ENCODE peak calls at places on chromosome 22, in eight cellular contexts. F is tibial nerve, Y is stomach, E is uterus, G is HepG2, T is prostate gland, P is right lobe of liver, B is transverse colon. K is an unnamed sample.
A peak's percentile ranks its signal among the peaks of the same experiment; 100 is the strongest.

GRCh38 chr22:50657925-50658324 is 14.7 kb upstream of the SHANK3 start:
- DNase-seq in F (no peak), Y (no peak), E (no peak), G (no peak), T (no peak), P (no peak), B (no peak), K (no peak)

GRCh38 chr22:43060213-43060612 is 29.0 kb downstream of the TTLL1 start:
- DNase-seq in F (peak; percentile 20), Y (peak; percentile 30), E (peak; percentile 26), G (peak; percentile 32), T (no peak), P (no peak), B (peak; percentile 54), K (no peak)

GRCh38 chr22:43520632-43521039 is 108.8 kb downstream of the MPPED1 start:
- DNase-seq in F (no peak), Y (no peak), E (no peak), G (no peak), T (no peak), P (no peak), B (no peak), K (no peak)

GRCh38 chr22:22060200-22061084 is 77.9 kb upstream of the TOP3B start:
- DNase-seq in F (peak; percentile 53), Y (no peak), E (peak; percentile 53), G (peak; percentile 40), T (no peak), P (peak; percentile 74), B (peak; percentile 44), K (peak; percentile 81)

GRCh38 chr22:30326704-30327362 is at the start of gene TBC1D10A:
- DNase-seq in F (peak; percentile 71), Y (peak; percentile 97), E (peak; percentile 87), G (peak; percentile 90), T (peak; percentile 96), P (peak; percentile 95), B (peak; percentile 96), K (peak; percentile 92)

GRCh38 chr22:19994851-19995610 is 21.6 kb downstream of the ARVCF start:
- DNase-seq in F (no peak), Y (no peak), E (no peak), G (no peak), T (no peak), P (no peak), B (no peak), K (no peak)

GRCh38 chr22:42743501-42743991 is 22.9 kb upstream of the A4GALT start:
- DNase-seq in F (peak; percentile 85), Y (no peak), E (peak; percentile 88), G (peak; percentile 83), T (peak; percentile 43), P (no peak), B (peak; percentile 58), K (peak; percentile 92)

GRCh38 chr22:20102203-20102780 is 13.6 kb upstream of the RANBP1 start:
- DNase-seq in F (no peak), Y (no peak), E (no peak), G (no peak), T (no peak), P (peak; percentile 71), B (no peak), K (peak; percentile 25)

GRCh38 chr22:19597399-19597735 is 73.2 kb upstream of the CLDN5 start:
- DNase-seq in F (no peak), Y (no peak), E (no peak), G (peak; percentile 32), T (no peak), P (no peak), B (no peak), K (no peak)

GRCh38 chr22:27107824-27108223 is 450.4 kb downstream of the MIAT start:
- DNase-seq in F (peak; percentile 76), Y (peak; percentile 76), E (peak; percentile 80), G (peak; percentile 30), T (no peak), P (no peak), B (peak; percentile 45), K (no peak)

DNA sequence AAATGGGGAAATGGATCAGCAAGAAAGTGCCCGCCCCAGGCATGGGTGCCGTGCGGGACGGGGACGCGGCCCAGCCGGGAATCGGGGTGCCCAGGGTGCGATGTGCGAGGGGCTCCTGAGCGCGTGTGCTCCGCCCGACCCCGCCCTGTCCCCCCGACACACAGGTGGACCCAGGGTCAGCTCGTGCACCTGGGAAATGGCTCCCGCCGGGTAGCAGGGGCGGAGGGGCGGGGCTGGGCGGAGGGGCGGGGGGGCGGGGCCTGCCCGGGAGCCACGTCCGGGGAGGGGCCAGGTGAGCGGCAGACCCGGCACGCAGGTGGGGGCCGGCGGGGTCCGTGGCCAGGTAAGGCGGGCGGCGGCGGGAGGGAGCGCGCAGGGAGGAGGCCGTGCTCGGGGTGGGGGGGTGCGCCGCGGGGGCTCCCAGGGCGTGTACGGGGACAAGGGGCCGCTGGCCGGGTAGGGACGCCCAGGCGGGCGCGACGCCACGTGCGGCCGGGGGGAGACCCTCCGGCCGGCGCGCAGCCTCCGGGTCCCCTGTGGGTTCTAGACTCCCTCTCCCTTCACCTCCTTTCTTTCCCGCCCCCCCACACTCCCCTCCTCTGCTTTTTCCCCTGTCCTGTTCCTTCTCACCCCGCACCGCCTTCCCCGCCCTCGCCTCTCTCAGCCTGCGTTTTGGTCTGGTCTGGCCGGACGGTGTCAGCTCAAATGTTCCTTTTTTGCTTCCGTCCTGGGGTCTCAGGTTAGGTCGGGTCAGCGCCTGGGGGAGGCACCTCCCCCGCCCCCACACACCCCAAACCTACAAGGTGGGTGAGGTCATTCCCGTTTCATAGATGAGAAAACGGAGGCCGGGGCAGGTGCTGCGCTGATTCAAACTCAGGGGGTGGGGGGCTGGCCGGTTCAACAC is at the start of gene ARHGAP8:
- DNase-seq in F (no peak), Y (peak; percentile 60), E (no peak), G (no peak), T (peak; percentile 63), P (no peak), B (peak; percentile 64), K (no peak)
- TF ChIP-seq POLR2A in F (no peak), Y (no peak), E (no peak), G (no peak), T (no peak), P (no peak), B (peak; percentile 23), K (no peak)

GRCh38 chr22:38737302-38738060 is 18.3 kb downstream of the SUN2 start:
- DNase-seq in F (no peak), Y (no peak), E (no peak), G (no peak), T (no peak), P (peak; percentile 37), B (no peak), K (peak; percentile 37)
- H3K36me3 ChIP-seq in F (peaks cover 58% of the 10 kb centered on the region), Y (peaks cover 81% of the 10 kb centered on the region), E (peaks cover 2% of the 10 kb centered on the region), G (peaks cover 47% of the 10 kb centered on the region), T (peaks cover 49% of the 10 kb centered on the region), P (peaks cover 71% of the 10 kb centered on the region), B (peaks cover 64% of the 10 kb centered on the region), K (peaks cover 58% of the 10 kb centered on the region)

GRCh38 chr22:23752090-23752691 is 1.3 kb upstream of the ZNF70 start:
- DNase-seq in F (no peak), Y (no peak), E (no peak), G (no peak), T (no peak), P (no peak), B (peak; percentile 36), K (no peak)

GRCh38 chr22:23751441-23751996 is 607 bp upstream of the ZNF70 start:
- DNase-seq in F (no peak), Y (no peak), E (no peak), G (no peak), T (no peak), P (no peak), B (peak; percentile 50), K (no peak)

GRCh38 chr22:23749747-23750373 is 1.1 kb downstream of the ZNF70 start:
- DNase-seq in F (peak; percentile 26), Y (no peak), E (no peak), G (no peak), T (no peak), P (no peak), B (no peak), K (no peak)

GRCh38 chr22:23750374-23750743 is 553 bp downstream of the ZNF70 start:
- DNase-seq in F (no peak), Y (no peak), E (no peak), G (no peak), T (no peak), P (no peak), B (no peak), K (no peak)

DNA sequence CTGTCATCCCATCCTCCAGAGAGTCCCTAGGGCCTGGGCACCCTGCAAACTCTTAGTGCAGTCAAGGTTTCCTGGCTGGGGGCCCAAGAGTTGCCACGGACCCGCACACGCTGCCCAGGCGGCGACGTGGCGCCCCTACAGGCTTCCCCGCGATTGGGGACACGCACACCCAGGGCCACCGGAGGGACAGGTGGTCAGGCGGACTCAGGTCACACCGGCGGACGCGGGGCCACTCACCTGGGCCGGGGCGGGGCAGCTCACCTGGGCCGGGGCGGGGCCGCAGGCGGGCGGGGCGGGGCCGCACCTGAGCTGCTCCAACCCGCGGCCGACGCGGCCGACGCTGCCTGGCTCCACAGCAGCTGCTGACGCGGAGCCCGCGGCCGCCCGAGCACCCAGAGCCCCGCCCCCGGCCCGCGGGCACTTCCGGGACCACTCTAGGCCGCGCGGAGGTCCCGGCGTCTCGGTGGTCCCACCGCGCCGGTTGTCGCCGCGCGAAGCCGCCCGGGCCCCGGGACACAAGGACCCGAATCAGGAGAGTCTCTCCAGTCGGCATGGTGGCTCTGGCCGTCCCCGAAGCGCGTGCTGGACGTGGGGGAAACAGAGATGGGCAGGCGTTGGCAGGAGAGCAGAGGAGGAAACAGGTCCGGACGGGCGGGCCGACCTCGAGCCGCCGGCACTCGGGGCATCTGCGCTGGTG is at the start of gene ZNF70:
- DNase-seq in F (peak; percentile 72), Y (peak; percentile 95), E (peak; percentile 84), G (peak; percentile 69), T (peak; percentile 92), P (peak; percentile 91), B (peak; percentile 93), K (peak; percentile 93)
- TF ChIP-seq CTCF in F (peak; percentile 26), Y (no peak), E (no peak), G (peak; percentile 57), T (no peak), P (no peak), B (no peak), K (peak; percentile 5)

DNA sequence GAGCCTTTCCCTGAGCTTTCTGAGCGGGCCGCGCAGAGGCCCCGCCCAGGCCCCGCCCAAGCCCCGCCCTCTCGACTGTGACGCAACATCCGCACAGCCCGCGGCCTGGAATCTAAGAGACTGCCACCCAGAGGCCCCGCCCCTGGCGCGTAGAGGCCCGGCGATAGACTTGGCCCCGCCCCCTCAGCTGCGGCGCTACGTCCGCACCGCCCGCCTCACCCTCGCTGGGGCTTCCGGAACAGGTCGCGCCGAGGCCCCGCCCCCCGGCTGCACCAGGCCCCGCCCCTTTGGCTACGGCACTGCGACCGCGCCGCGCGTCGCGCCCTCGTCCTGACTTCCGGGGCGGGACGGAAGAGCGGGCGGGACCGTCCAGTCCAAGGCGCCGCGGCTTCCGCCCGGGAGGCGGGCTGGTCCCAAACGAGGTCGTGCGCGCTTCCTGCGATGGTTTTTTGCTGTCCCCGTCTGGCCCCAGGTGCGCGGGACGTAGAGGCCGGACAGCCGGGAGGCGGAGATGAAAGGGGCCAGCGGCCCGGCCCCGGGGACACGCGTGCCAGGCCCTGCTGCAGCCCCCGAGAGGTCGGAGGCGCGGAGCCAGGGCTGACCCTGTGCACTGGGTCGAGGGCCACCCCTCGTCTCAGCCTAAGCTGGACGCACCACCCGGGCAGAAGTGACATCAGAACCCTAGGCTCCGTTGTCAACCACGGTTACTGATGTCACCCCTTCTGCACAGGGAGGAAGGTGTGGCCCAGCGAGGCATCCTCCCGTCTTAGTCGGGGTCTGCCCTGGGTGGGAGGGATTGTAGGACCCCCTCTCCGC is 59.0 kb upstream of the WNT7B start:
- DNase-seq in F (peak; percentile 98), Y (peak; percentile 100), E (peak; percentile 100), G (peak; percentile 95), T (peak; percentile 100), P (peak; percentile 100), B (peak; percentile 100), K (peak; percentile 100)
- TF ChIP-seq POLR2A in F (peak; percentile 96), Y (no peak), E (peak; percentile 91), G (peak; percentile 71), T (peak; percentile 97), P (peak; percentile 93), B (peak; percentile 97), K (peak; percentile 57)